ENCODE peak calls at places on chromosomes 16 and 17, in eight cellular contexts. W is astrocyte of the hippocampus; R is M059J; N is stimulated activated CD4-positive, alpha-beta T cell treated with anti-CD3 and anti-CD28 coated beads, Interleukin-2, amount 100 ng/mL, for 24 hours; S is IMR-90; I is fibroblast of lung; E is activated naive CD4-positive, alpha-beta T cell treated with anti-CD3 and anti-CD28 coated beads, Interleukin-2, amount 50 U/mL, for 72 hours; D is activated CD4-positive, CD25-positive, alpha-beta regulatory T cell. P is an unnamed sample.

GRCh38 chr16:88432753-88433152 is 20.3 kb upstream of the ZFPM1 start:
- DNase-seq in I (no peak), D (no peak), R (no peak), E (no peak), N (no peak), S (no peak), W (no peak), P (no peak)

GRCh38 chr17:76531501-76532038 is 5.9 kb downstream of the CYGB start:
- DNase-seq in E (no peak), D (no peak), N (no peak), S (no peak), I (no peak), W (no peak), R (no peak), P (no peak)

GRCh38 chr16:77896357-77896972 is 108.1 kb downstream of the VAT1L start:
- DNase-seq in I (peak), E (no peak), W (peak), N (no peak), R (peak), S (no peak), D (no peak), P (no peak)

GRCh38 chr17:78265121-78265520 is 33.7 kb downstream of the TMEM235 start:
- DNase-seq in E (no peak), R (no peak), N (no peak), I (no peak), D (no peak), S (no peak), W (no peak), P (no peak)

GRCh38 chr16:7362231-7362630 is 29.6 kb downstream of the RBFOX1 start:
- DNase-seq in D (no peak), E (no peak), R (no peak), W (no peak), I (no peak), N (no peak), S (no peak), P (no peak)

GRCh38 chr17:51016099-51016498 is 104.6 kb downstream of the SPAG9 start:
- DNase-seq in E (no peak), D (no peak), I (no peak), W (no peak), N (no peak), S (no peak), R (no peak), P (no peak)

GRCh38 chr17:76292567-76292966 is 15.5 kb downstream of the QRICH2 start:
- DNase-seq in D (no peak), N (no peak), W (no peak), R (no peak), S (no peak), E (no peak), I (no peak), P (no peak)

GRCh38 chr17:75695830-75696271 is 25.4 kb upstream of the ITGB4 start:
- DNase-seq in R (no peak), W (peak), S (no peak), E (no peak), N (no peak), D (no peak), I (no peak), P (no peak)

GRCh38 chr17:48613862-48614694 is 1.0 kb downstream of the HOXB8 start:
- DNase-seq in R (peak), E (no peak), D (no peak), I (no peak), N (no peak), W (peak), S (peak), P (no peak)

GRCh38 chr17:72916991-72917390 is 175.5 kb downstream of the SLC39A11 start:
- DNase-seq in I (no peak), E (no peak), W (no peak), R (no peak), N (no peak), S (peak), D (no peak), P (no peak)

GRCh38 chr17:49996495-49997255 is 1.7 kb upstream of the DLX3 start:
- DNase-seq in R (peak), W (peak), N (peak), S (peak), E (peak), I (no peak), D (peak), P (peak)

GRCh38 chr16:56606688-56607618 is 1.4 kb upstream of the MT2A start:
- DNase-seq in S (peak), W (peak), I (peak), R (peak), D (no peak), N (peak), E (no peak), P (no peak)